ENCODE peak calls at places on chromosome 21, in four cellular contexts. S is amniotic stem cell; L is stimulated activated CD8-positive, alpha-beta memory T cell treated with anti-CD3 and anti-CD28 coated beads, Interleukin-2, amount 100 ng/mL, for 48 hours; C is pulmonary artery endothelial cell. M is an unnamed sample.

GRCh38 chr21:21730524-21730923 is 732.3 kb downstream of the NCAM2 start:
- DNase-seq in S (no peak), L (no peak), C (no peak), M (no peak)

GRCh38 chr21:36610201-36610600 is 88.7 kb upstream of the SIM2 start:
- DNase-seq in S (no peak), L (no peak), C (peak), M (no peak)

GRCh38 chr21:45299864-45300785 is 12.4 kb upstream of the POFUT2 start:
- DNase-seq in S (no peak), L (no peak), C (no peak), M (no peak)

GRCh38 chr21:31915566-31915965 is 42.7 kb downstream of the HUNK start:
- DNase-seq in S (no peak), L (no peak), C (no peak), M (no peak)

GRCh38 chr21:17359781-17360180 is 153.1 kb upstream of the CXADR start:
- DNase-seq in S (no peak), L (no peak), C (no peak), M (no peak)

GRCh38 chr21:46425061-46425460 is 33.6 kb upstream of the DIP2A start:
- DNase-seq in S (no peak), L (no peak), C (no peak), M (no peak)

GRCh38 chr21:23601549-23601948 is 2005.7 kb downstream of the MRPL39 start:
- DNase-seq in S (no peak), L (no peak), C (no peak), M (no peak)

GRCh38 chr21:25400427-25400826 is 206.9 kb downstream of the MRPL39 start:
- DNase-seq in S (no peak), L (no peak), C (no peak), M (no peak)

GRCh38 chr21:29487154-29487553 is 188.4 kb downstream of the BACH1 start:
- DNase-seq in S (no peak), L (no peak), C (no peak), M (no peak)

GRCh38 chr21:39007532-39007931 is 175.7 kb downstream of the PSMG1 start:
- DNase-seq in S (no peak), L (no peak), C (no peak), M (no peak)

GRCh38 chr21:46157396-46157986 is 2.1 kb upstream of the FTCD start:
- DNase-seq in S (no peak), L (no peak), C (no peak), M (no peak)

GRCh38 chr21:16215193-16215592 is 485.4 kb downstream of the USP25 start:
- DNase-seq in S (no peak), L (no peak), C (no peak), M (no peak)

GRCh38 chr21:45874716-45875415 is 106.7 kb upstream of the COL6A1 start:
- DNase-seq in S (peak), L (no peak), C (no peak), M (no peak)

GRCh38 chr21:32484706-32485380 is 72.3 kb downstream of the EVA1C start:
- DNase-seq in S (no peak), L (no peak), C (no peak), M (no peak)

GRCh38 chr21:46634427-46634826 is 1.0 kb upstream of the PRMT2 start:
- DNase-seq in S (no peak), L (no peak), C (no peak), M (no peak)

GRCh38 chr21:43880111-43880985 is 15.3 kb downstream of the AGPAT3 start:
- DNase-seq in S (no peak), L (no peak), C (no peak), M (no peak)

GRCh38 chr21:42441963-42442362 is 38.3 kb downstream of the UBASH3A start:
- DNase-seq in S (no peak), L (no peak), C (no peak), M (no peak)

GRCh38 chr21:44376606-44377005 is 23.2 kb downstream of the TRPM2 start:
- DNase-seq in S (no peak), L (no peak), C (no peak), M (no peak)

GRCh38 chr21:46294647-46295176 is 8.6 kb downstream of the YBEY start:
- DNase-seq in S (no peak), L (no peak), C (no peak), M (no peak)

GRCh38 chr21:45511007-45511406 is 31.2 kb downstream of the SLC19A1 start:
- DNase-seq in S (no peak), L (no peak), C (no peak), M (no peak)

GRCh38 chr21:33039542-33039941 is 13.8 kb downstream of the OLIG2 start:
- DNase-seq in S (no peak), L (no peak), C (no peak), M (no peak)

GRCh38 chr21:34992736-34993135 is 56.4 kb downstream of the RUNX1 start:
- DNase-seq in S (no peak), L (no peak), C (no peak), M (no peak)

GRCh38 chr21:31564439-31564838 is 95.1 kb upstream of the SOD1 start:
- DNase-seq in S (no peak), L (no peak), C (no peak), M (no peak)

GRCh38 chr21:28235169-28235892 is 757.3 kb downstream of the LTN1 start:
- DNase-seq in S (no peak), L (no peak), C (no peak), M (no peak)

GRCh38 chr21:15729674-15730483 is at the start of gene USP25:
- DNase-seq in S (peak), L (peak), C (no peak), M (no peak)

GRCh38 chr21:22575165-22575584 is 1577.0 kb downstream of the NCAM2 start:
- DNase-seq in S (no peak), L (no peak), C (peak), M (no peak)

GRCh38 chr21:36948686-36949085 is 17.8 kb downstream of the HLCS start:
- DNase-seq in S (no peak), L (no peak), C (no peak), M (no peak)

GRCh38 chr21:46111193-46111571 is 13.3 kb downstream of the COL6A2 start:
- DNase-seq in S (no peak), L (no peak), C (no peak), M (no peak)

GRCh38 chr21:41504030-41504429 is 3.9 kb downstream of the TMPRSS2 start:
- DNase-seq in S (no peak), L (no peak), C (no peak), M (no peak)

GRCh38 chr21:39022035-39022900 is 161.0 kb downstream of the PSMG1 start:
- DNase-seq in S (no peak), L (no peak), C (no peak), M (no peak)

GRCh38 chr21:44869860-44870747 is 3.4 kb downstream of the PTTG1IP start:
- DNase-seq in S (peak), L (no peak), C (peak), M (no peak)

GRCh38 chr21:41167348-41168342 is at the start of gene BACE2:
- DNase-seq in S (peak), L (peak), C (no peak), M (no peak)

GRCh38 chr21:37348664-37349063 is 17.9 kb upstream of the DYRK1A start:
- DNase-seq in S (no peak), L (no peak), C (no peak), M (no peak)

GRCh38 chr21:32425628-32426027 is 13.1 kb downstream of the EVA1C start:
- DNase-seq in S (no peak), L (no peak), C (no peak), M (no peak)

GRCh38 chr21:33302796-33303195 is 22.0 kb upstream of the IFNAR1 start:
- DNase-seq in S (no peak), L (no peak), C (no peak), M (no peak)

GRCh38 chr21:45529785-45530422 is 12.3 kb downstream of the SLC19A1 start:
- DNase-seq in S (no peak), L (no peak), C (no peak), M (no peak)

GRCh38 chr21:41133896-41134522 is 34.0 kb upstream of the BACE2 start:
- DNase-seq in S (no peak), L (no peak), C (no peak), M (peak)

GRCh38 chr21:38984982-38985422 is 179.3 kb downstream of the ETS2 start:
- DNase-seq in S (no peak), L (no peak), C (no peak), M (no peak)

GRCh38 chr21:37564341-37564923 is 197.9 kb downstream of the DYRK1A start:
- DNase-seq in S (peak), L (peak), C (peak), M (peak)